ENCODE peak calls at places on chromosome 12, in five cellular contexts. Q, Y, M, X and I are unnamed samples.

GRCh38 chr12:54657048-54657696 is 9.0 kb upstream of the DCD start:
- DNase-seq in Q (no peak), Y (no peak), M (no peak), X (no peak), I (no peak)

GRCh38 chr12:11863988-11864387 is 206.8 kb upstream of the BCL2L14 start:
- DNase-seq in Q (no peak), Y (no peak), M (no peak), X (no peak), I (no peak)

GRCh38 chr12:122661246-122661645 is 41.9 kb downstream of the HCAR2 start:
- DNase-seq in Q (no peak), Y (no peak), M (no peak), X (no peak), I (no peak)

GRCh38 chr12:12376636-12377448 is 20.0 kb downstream of the BORCS5 start:
- DNase-seq in Q (peak; percentile 50), Y (no peak), M (peak; percentile 81), X (peak; percentile 55), I (peak; percentile 87)

GRCh38 chr12:100858658-100859057 is 64.1 kb downstream of the ANO4 start:
- DNase-seq in Q (no peak), Y (no peak), M (no peak), X (no peak), I (no peak)

GRCh38 chr12:49187184-49187583 is 1.7 kb downstream of the TUBA1A start:
- DNase-seq in Q (no peak), Y (no peak), M (no peak), X (no peak), I (peak; percentile 20)

GRCh38 chr12:16348435-16349131 is 1.1 kb downstream of the MGST1 start:
- DNase-seq in Q (no peak), Y (no peak), M (no peak), X (peak; percentile 7), I (peak; percentile 39)

GRCh38 chr12:64531665-64532334 is 78.5 kb upstream of the RASSF3 start:
- DNase-seq in Q (no peak), Y (no peak), M (no peak), X (no peak), I (no peak)

GRCh38 chr12:5441497-5442236 is 9.8 kb downstream of the NTF3 start:
- DNase-seq in Q (no peak), Y (no peak), M (no peak), X (no peak), I (no peak)

GRCh38 chr12:65510584-65511050 is 232.1 kb downstream of the MSRB3 start:
- DNase-seq in Q (no peak), Y (peak; percentile 71), M (peak; percentile 88), X (no peak), I (no peak)

GRCh38 chr12:9066183-9066623 is 49.5 kb downstream of the A2M start:
- DNase-seq in Q (no peak), Y (no peak), M (no peak), X (no peak), I (no peak)

GRCh38 chr12:124517260-124518050 is 50.0 kb downstream of the NCOR2 start:
- DNase-seq in Q (no peak), Y (no peak), M (no peak), X (no peak), I (peak; percentile 55)

GRCh38 chr12:75850751-75851462 is 180.7 kb downstream of the PHLDA1 start:
- DNase-seq in Q (no peak), Y (no peak), M (no peak), X (no peak), I (peak; percentile 40)

GRCh38 chr12:68521321-68521839 is 89.3 kb upstream of the RAP1B start:
- DNase-seq in Q (no peak), Y (no peak), M (no peak), X (no peak), I (peak; percentile 23)

GRCh38 chr12:45446013-45446412 is 230.1 kb downstream of the ANO6 start:
- DNase-seq in Q (no peak), Y (no peak), M (no peak), X (no peak), I (no peak)

GRCh38 chr12:102990419-102990818 is 32.9 kb downstream of the ASCL1 start:
- DNase-seq in Q (no peak), Y (no peak), M (no peak), X (no peak), I (no peak)

GRCh38 chr12:76266797-76267196 is 81.4 kb downstream of the BBS10 start:
- DNase-seq in Q (no peak), Y (no peak), M (no peak), X (no peak), I (peak; percentile 6)

GRCh38 chr12:28027328-28027727 is 54.8 kb upstream of the PTHLH start:
- DNase-seq in Q (no peak), Y (no peak), M (no peak), X (no peak), I (no peak)

GRCh38 chr12:113462117-113462774 is 9.4 kb downstream of the LHX5 start:
- DNase-seq in Q (peak; percentile 78), Y (peak; percentile 90), M (peak; percentile 44), X (no peak), I (peak; percentile 76)

GRCh38 chr12:109900752-109901580 is 892 bp downstream of the TCHP start:
- DNase-seq in Q (peak; percentile 56), Y (peak; percentile 61), M (no peak), X (no peak), I (no peak)

GRCh38 chr12:65903680-65904403 is 79.6 kb downstream of the HMGA2 start:
- DNase-seq in Q (no peak), Y (no peak), M (no peak), X (no peak), I (no peak)

GRCh38 chr12:94571556-94571955 is 78.8 kb downstream of the TMCC3 start:
- DNase-seq in Q (no peak), Y (no peak), M (peak; percentile 91), X (no peak), I (peak; percentile 62)

GRCh38 chr12:90261283-90261682 is 552.6 kb upstream of the ATP2B1 start:
- DNase-seq in Q (no peak), Y (no peak), M (no peak), X (no peak), I (no peak)

GRCh38 chr12:125185740-125186470 is 120.7 kb downstream of the AACS start:
- DNase-seq in Q (peak; percentile 86), Y (peak; percentile 89), M (peak; percentile 53), X (no peak), I (peak; percentile 65)

GRCh38 chr12:113005759-113006158 is 27.4 kb downstream of the OAS2 start:
- DNase-seq in Q (peak; percentile 37), Y (no peak), M (no peak), X (no peak), I (peak; percentile 33)

DNA sequence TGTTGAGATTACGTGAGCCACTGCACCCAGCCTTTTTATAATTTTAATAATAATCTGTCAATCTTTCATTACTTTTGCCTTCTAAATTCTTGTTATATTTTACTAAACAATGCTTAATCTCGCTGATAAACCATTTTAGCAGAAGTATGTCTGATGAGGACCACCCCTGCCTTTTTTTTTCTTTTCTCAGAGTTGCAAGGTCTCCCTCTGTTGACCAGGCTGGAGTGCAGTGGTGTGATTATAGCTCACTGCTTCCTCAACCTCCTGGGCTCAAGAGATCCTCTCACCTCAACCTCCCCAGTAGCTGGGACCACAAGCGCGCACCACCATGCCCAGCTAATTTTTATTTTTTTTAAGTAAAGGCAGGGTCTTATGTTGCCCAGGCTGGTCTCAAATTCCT is 118.6 kb upstream of the DNM1L start:
- DNase-seq in Q (no peak), Y (no peak), M (no peak), X (no peak), I (no peak)
- TF ChIP-seq CEBPB in Q (no peak), Y (no peak), M (no peak), X (no peak), I (no peak)

GRCh38 chr12:58888131-58888783 is 32.0 kb downstream of the LRIG3 start:
- DNase-seq in Q (no peak), Y (no peak), M (no peak), X (no peak), I (no peak)
- TF ChIP-seq HDAC2 in Q (no peak), Y (no peak), M (no peak), X (no peak), I (no peak)

GRCh38 chr12:107369006-107369405 is 275.7 kb upstream of the CRY1 start:
- DNase-seq in Q (no peak), Y (no peak), M (no peak), X (no peak), I (no peak)

GRCh38 chr12:107364875-107365518 is 271.6 kb upstream of the CRY1 start:
- DNase-seq in Q (no peak), Y (no peak), M (peak; percentile 76), X (no peak), I (no peak)

GRCh38 chr12:107365703-107366102 is 272.4 kb upstream of the CRY1 start:
- DNase-seq in Q (no peak), Y (no peak), M (no peak), X (no peak), I (no peak)

GRCh38 chr12:107368586-107368985 is 275.2 kb upstream of the CRY1 start:
- DNase-seq in Q (no peak), Y (no peak), M (no peak), X (no peak), I (no peak)

GRCh38 chr12:107366322-107366721 is 273.0 kb upstream of the CRY1 start:
- DNase-seq in Q (no peak), Y (no peak), M (no peak), X (no peak), I (no peak)
- TF ChIP-seq USF2 in Q (no peak), Y (no peak), M (no peak), X (no peak), I (no peak)

GRCh38 chr12:96293093-96293492 is 98.9 kb downstream of the ELK3 start:
- DNase-seq in Q (no peak), Y (no peak), M (no peak), X (no peak), I (no peak)

GRCh38 chr12:96294831-96295230 is 100.7 kb downstream of the ELK3 start:
- DNase-seq in Q (no peak), Y (no peak), M (no peak), X (no peak), I (no peak)

GRCh38 chr12:96285158-96285557 is 91.0 kb downstream of the ELK3 start:
- DNase-seq in Q (no peak), Y (no peak), M (no peak), X (no peak), I (no peak)

DNA sequence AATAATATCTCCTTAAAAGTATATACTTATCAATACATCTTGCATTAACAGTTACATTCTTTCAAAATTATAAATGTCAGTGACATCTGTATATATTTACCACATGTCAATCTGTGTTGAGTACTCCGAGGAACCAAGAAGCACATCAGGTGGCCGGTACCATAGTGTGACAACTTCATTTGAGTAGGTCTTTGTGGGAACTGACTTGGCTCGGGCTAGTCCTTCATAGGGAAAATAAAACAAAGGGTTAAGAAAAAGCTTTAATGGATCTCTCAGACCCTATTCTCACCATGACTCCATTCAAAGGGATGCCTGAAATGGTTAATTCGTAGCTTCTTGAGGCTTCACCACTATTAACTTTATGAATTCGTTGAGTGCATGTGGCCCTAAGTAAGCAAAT is 94.9 kb downstream of the ELK3 start:
- DNase-seq in Q (no peak), Y (no peak), M (no peak), X (no peak), I (no peak)
- TF ChIP-seq CEBPB in Q (no peak), Y (no peak), M (no peak), X (no peak), I (no peak)